ENCODE peak calls at places on chromosome 18, in five cellular contexts. One of them, this sample, is unnamed.

GRCh38 chr18:657311-657997 is at the start of gene TYMS:
- DNase-seq in tibial artery: no peak
- DNase-seq in RPMI7951: peak
- DNase-seq in breast epithelium: no peak
- DNase-seq in GM13976: peak
- DNase-seq in this sample: peak

GRCh38 chr18:21930177-21930576 is 189.6 kb downstream of the MIB1 start:
- DNase-seq in RPMI7951: no peak
- DNase-seq in breast epithelium: no peak
- DNase-seq in tibial artery: no peak
- DNase-seq in GM13976: no peak
- DNase-seq in this sample: no peak

GRCh38 chr18:79493801-79494211 is 98.1 kb downstream of the NFATC1 start:
- DNase-seq in breast epithelium: peak
- DNase-seq in tibial artery: peak
- DNase-seq in RPMI7951: no peak
- DNase-seq in GM13976: no peak
- DNase-seq in this sample: no peak

GRCh38 chr18:32461704-32462272 is 8.9 kb downstream of the GAREM1 start:
- DNase-seq in breast epithelium: no peak
- DNase-seq in tibial artery: no peak
- DNase-seq in RPMI7951: no peak
- DNase-seq in GM13976: no peak
- DNase-seq in this sample: no peak

GRCh38 chr18:40949138-40949949 is 1005.7 kb upstream of the PIK3C3 start:
- DNase-seq in GM13976: no peak
- DNase-seq in RPMI7951: peak
- DNase-seq in tibial artery: no peak
- DNase-seq in breast epithelium: no peak
- DNase-seq in this sample: no peak

GRCh38 chr18:39162013-39162412 is 1596.4 kb upstream of the CELF4 start:
- DNase-seq in breast epithelium: no peak
- DNase-seq in GM13976: no peak
- DNase-seq in tibial artery: no peak
- DNase-seq in RPMI7951: no peak
- DNase-seq in this sample: no peak

GRCh38 chr18:68449292-68449691 is 265.6 kb downstream of the TMX3 start:
- DNase-seq in RPMI7951: peak
- DNase-seq in tibial artery: no peak
- DNase-seq in GM13976: no peak
- DNase-seq in breast epithelium: no peak
- DNase-seq in this sample: no peak

GRCh38 chr18:75211002-75211621 is 515 bp downstream of the TSHZ1 start:
- DNase-seq in breast epithelium: no peak
- DNase-seq in GM13976: peak
- DNase-seq in RPMI7951: peak
- DNase-seq in tibial artery: no peak
- DNase-seq in this sample: no peak

GRCh38 chr18:40874233-40874632 is 1080.8 kb upstream of the PIK3C3 start:
- DNase-seq in RPMI7951: no peak
- DNase-seq in breast epithelium: no peak
- DNase-seq in GM13976: no peak
- DNase-seq in tibial artery: no peak
- DNase-seq in this sample: no peak

GRCh38 chr18:55280515-55280914 is 307.5 kb downstream of the TCF4 start:
- DNase-seq in GM13976: no peak
- DNase-seq in breast epithelium: no peak
- DNase-seq in RPMI7951: peak
- DNase-seq in tibial artery: no peak
- DNase-seq in this sample: no peak

GRCh38 chr18:48992791-48993555 is 42.2 kb upstream of the SMAD7 start:
- DNase-seq in breast epithelium: no peak
- DNase-seq in RPMI7951: no peak
- DNase-seq in tibial artery: no peak
- DNase-seq in GM13976: peak
- DNase-seq in this sample: no peak

GRCh38 chr18:74062037-74062436 is 85.6 kb downstream of the FBXO15 start:
- DNase-seq in GM13976: no peak
- DNase-seq in RPMI7951: no peak
- DNase-seq in breast epithelium: no peak
- DNase-seq in tibial artery: no peak
- DNase-seq in this sample: no peak

GRCh38 chr18:69948919-69949537 is 1.4 kb upstream of the CD226 start:
- DNase-seq in GM13976: peak
- DNase-seq in breast epithelium: no peak
- DNase-seq in RPMI7951: peak
- DNase-seq in tibial artery: peak
- DNase-seq in this sample: no peak

GRCh38 chr18:36406805-36407204 is 109.3 kb downstream of the FHOD3 start:
- DNase-seq in GM13976: no peak
- DNase-seq in breast epithelium: no peak
- DNase-seq in RPMI7951: no peak
- DNase-seq in tibial artery: no peak
- DNase-seq in this sample: no peak

GRCh38 chr18:261398-262073 is 6.3 kb downstream of the THOC1 start:
- DNase-seq in GM13976: no peak
- DNase-seq in RPMI7951: no peak
- DNase-seq in tibial artery: no peak
- DNase-seq in breast epithelium: no peak
- DNase-seq in this sample: no peak

GRCh38 chr18:47912343-47912742 is 18.1 kb downstream of the SMAD2 start:
- DNase-seq in RPMI7951: peak
- DNase-seq in GM13976: no peak
- DNase-seq in breast epithelium: no peak
- DNase-seq in tibial artery: no peak
- DNase-seq in this sample: no peak

GRCh38 chr18:50917021-50917420 is 38.1 kb downstream of the ME2 start:
- DNase-seq in GM13976: no peak
- DNase-seq in tibial artery: no peak
- DNase-seq in RPMI7951: no peak
- DNase-seq in breast epithelium: no peak
- DNase-seq in this sample: no peak

GRCh38 chr18:42514522-42514921 is 559.5 kb downstream of the PIK3C3 start:
- DNase-seq in tibial artery: no peak
- DNase-seq in breast epithelium: no peak
- DNase-seq in RPMI7951: no peak
- DNase-seq in GM13976: no peak
- DNase-seq in this sample: no peak

GRCh38 chr18:48752928-48753327 is 197.8 kb downstream of the SMAD7 start:
- DNase-seq in tibial artery: no peak
- DNase-seq in RPMI7951: no peak
- DNase-seq in breast epithelium: no peak
- DNase-seq in GM13976: no peak
- DNase-seq in this sample: no peak

GRCh38 chr18:72460210-72460680 is 83.9 kb downstream of the CBLN2 start:
- DNase-seq in RPMI7951: peak
- DNase-seq in breast epithelium: no peak
- DNase-seq in tibial artery: no peak
- DNase-seq in GM13976: no peak
- DNase-seq in this sample: no peak

GRCh38 chr18:9147440-9148238 is 11.1 kb downstream of the ANKRD12 start:
- DNase-seq in breast epithelium: no peak
- DNase-seq in GM13976: peak
- DNase-seq in RPMI7951: peak
- DNase-seq in tibial artery: no peak
- DNase-seq in this sample: no peak

GRCh38 chr18:49663755-49664085 is 101.9 kb downstream of the LIPG start:
- DNase-seq in RPMI7951: no peak
- DNase-seq in GM13976: no peak
- DNase-seq in breast epithelium: no peak
- DNase-seq in tibial artery: no peak
- DNase-seq in this sample: no peak

GRCh38 chr18:48837676-48838075 is 113.1 kb downstream of the SMAD7 start:
- DNase-seq in tibial artery: peak
- DNase-seq in GM13976: no peak
- DNase-seq in RPMI7951: no peak
- DNase-seq in breast epithelium: no peak
- DNase-seq in this sample: peak

GRCh38 chr18:49747876-49748275 is 65.5 kb downstream of the ACAA2 start:
- DNase-seq in breast epithelium: no peak
- DNase-seq in tibial artery: no peak
- DNase-seq in GM13976: no peak
- DNase-seq in RPMI7951: peak
- DNase-seq in this sample: no peak

GRCh38 chr18:13158428-13158827 is 60.1 kb upstream of the LDLRAD4 start:
- DNase-seq in breast epithelium: no peak
- DNase-seq in RPMI7951: no peak
- DNase-seq in tibial artery: no peak
- DNase-seq in GM13976: no peak
- DNase-seq in this sample: no peak

GRCh38 chr18:41872206-41872605 is 82.8 kb upstream of the PIK3C3 start:
- DNase-seq in tibial artery: no peak
- DNase-seq in GM13976: no peak
- DNase-seq in RPMI7951: no peak
- DNase-seq in breast epithelium: no peak
- DNase-seq in this sample: no peak

GRCh38 chr18:6627621-6628020 is 101.9 kb upstream of the ARHGAP28 start:
- DNase-seq in tibial artery: no peak
- DNase-seq in RPMI7951: no peak
- DNase-seq in breast epithelium: no peak
- DNase-seq in GM13976: no peak
- DNase-seq in this sample: no peak

GRCh38 chr18:74083071-74083954 is 64.3 kb downstream of the FBXO15 start:
- DNase-seq in RPMI7951: peak
- DNase-seq in GM13976: no peak
- DNase-seq in tibial artery: no peak
- DNase-seq in breast epithelium: no peak
- DNase-seq in this sample: no peak

GRCh38 chr18:67300498-67300897 is 216.0 kb downstream of the DSEL start:
- DNase-seq in RPMI7951: no peak
- DNase-seq in tibial artery: no peak
- DNase-seq in breast epithelium: no peak
- DNase-seq in GM13976: no peak
- DNase-seq in this sample: no peak

GRCh38 chr18:12606592-12607315 is 51.2 kb downstream of the SPIRE1 start:
- DNase-seq in breast epithelium: no peak
- DNase-seq in GM13976: no peak
- DNase-seq in RPMI7951: peak
- DNase-seq in tibial artery: no peak
- DNase-seq in this sample: no peak

GRCh38 chr18:30280861-30281470 is 761.6 kb downstream of the DSC3 start:
- DNase-seq in tibial artery: no peak
- DNase-seq in GM13976: no peak
- DNase-seq in breast epithelium: no peak
- DNase-seq in RPMI7951: peak
- DNase-seq in this sample: no peak

GRCh38 chr18:13103366-13103765 is 112.2 kb downstream of the CEP192 start:
- DNase-seq in RPMI7951: no peak
- DNase-seq in tibial artery: no peak
- DNase-seq in breast epithelium: no peak
- DNase-seq in GM13976: no peak
- DNase-seq in this sample: no peak

GRCh38 chr18:27605107-27605834 is 420.2 kb upstream of the CHST9 start:
- DNase-seq in GM13976: peak
- DNase-seq in tibial artery: no peak
- DNase-seq in breast epithelium: no peak
- DNase-seq in RPMI7951: peak
- DNase-seq in this sample: peak

GRCh38 chr18:51089691-51090090 is 59.7 kb downstream of the SMAD4 start:
- DNase-seq in GM13976: no peak
- DNase-seq in breast epithelium: no peak
- DNase-seq in tibial artery: no peak
- DNase-seq in RPMI7951: no peak
- DNase-seq in this sample: no peak

GRCh38 chr18:57644540-57644939 is 22.9 kb upstream of the NARS1 start:
- DNase-seq in GM13976: no peak
- DNase-seq in tibial artery: no peak
- DNase-seq in RPMI7951: peak
- DNase-seq in breast epithelium: no peak
- DNase-seq in this sample: no peak

This sample was measured in ovary.